ENCODE peak calls at places on chromosome 12, in five cellular contexts. D, E, M, L and T are unnamed samples.

GRCh38 chr12:92912052-92912451 is 17.0 kb downstream of the EEA1 start:
- DNase-seq in D (no peak), E (no peak), M (no peak), L (peak), T (no peak)

GRCh38 chr12:80056845-80057244 is 42.5 kb upstream of the OTOGL start:
- DNase-seq in D (no peak), E (no peak), M (no peak), L (no peak), T (no peak)

GRCh38 chr12:46131729-46132128 is 137.1 kb downstream of the SLC38A1 start:
- DNase-seq in D (peak), E (no peak), M (no peak), L (no peak), T (no peak)

GRCh38 chr12:30994274-30994673 is 67.7 kb downstream of the TSPAN11 start:
- DNase-seq in D (no peak), E (no peak), M (no peak), L (no peak), T (no peak)

GRCh38 chr12:62813031-62813829 is 121.7 kb downstream of the PPM1H start:
- DNase-seq in D (peak), E (no peak), M (peak), L (peak), T (no peak)

GRCh38 chr12:89073027-89073398 is 279.3 kb downstream of the DUSP6 start:
- DNase-seq in D (no peak), E (no peak), M (no peak), L (peak), T (no peak)

GRCh38 chr12:92034083-92034482 is 111.6 kb downstream of the BTG1 start:
- DNase-seq in D (no peak), E (no peak), M (no peak), L (no peak), T (no peak)

GRCh38 chr12:24109381-24110039 is 160.0 kb upstream of the SOX5 start:
- DNase-seq in D (peak), E (peak), M (no peak), L (peak), T (peak)

GRCh38 chr12:91980345-91980744 is 165.3 kb downstream of the BTG1 start:
- DNase-seq in D (no peak), E (no peak), M (no peak), L (no peak), T (no peak)

GRCh38 chr12:15227004-15227679 is 5.9 kb upstream of the RERG start:
- DNase-seq in D (peak), E (peak), M (peak), L (peak), T (no peak)

GRCh38 chr12:65637774-65638173 is 186.5 kb upstream of the HMGA2 start:
- DNase-seq in D (no peak), E (no peak), M (no peak), L (peak), T (no peak)

GRCh38 chr12:66438601-66439000 is 136.3 kb downstream of the HELB start:
- DNase-seq in D (no peak), E (no peak), M (no peak), L (peak), T (no peak)

GRCh38 chr12:121489874-121490273 is 90.0 kb downstream of the RNF34 start:
- DNase-seq in D (no peak), E (no peak), M (no peak), L (no peak), T (no peak)

GRCh38 chr12:109760031-109760929 is 46.7 kb downstream of the FAM222A start:
- DNase-seq in D (no peak), E (peak), M (no peak), L (no peak), T (no peak)

GRCh38 chr12:63846249-63846967 is 1.9 kb downstream of the SRGAP1 start:
- DNase-seq in D (peak), E (no peak), M (no peak), L (no peak), T (no peak)

GRCh38 chr12:85457026-85457425 is 177.0 kb downstream of the ALX1 start:
- DNase-seq in D (no peak), E (no peak), M (no peak), L (no peak), T (no peak)

GRCh38 chr12:114408881-114409795 is 3.2 kb upstream of the TBX5 start:
- DNase-seq in D (no peak), E (no peak), M (no peak), L (peak), T (no peak)

GRCh38 chr12:77163068-77163810 is 97.9 kb upstream of the E2F7 start:
- DNase-seq in D (no peak), E (no peak), M (no peak), L (no peak), T (no peak)

GRCh38 chr12:12582895-12583303 is 20.2 kb upstream of the DUSP16 start:
- DNase-seq in D (peak), E (peak), M (no peak), L (peak), T (peak)

GRCh38 chr12:111444314-111444705 is 38.6 kb downstream of the SH2B3 start:
- DNase-seq in D (no peak), E (no peak), M (no peak), L (no peak), T (peak)

DNA sequence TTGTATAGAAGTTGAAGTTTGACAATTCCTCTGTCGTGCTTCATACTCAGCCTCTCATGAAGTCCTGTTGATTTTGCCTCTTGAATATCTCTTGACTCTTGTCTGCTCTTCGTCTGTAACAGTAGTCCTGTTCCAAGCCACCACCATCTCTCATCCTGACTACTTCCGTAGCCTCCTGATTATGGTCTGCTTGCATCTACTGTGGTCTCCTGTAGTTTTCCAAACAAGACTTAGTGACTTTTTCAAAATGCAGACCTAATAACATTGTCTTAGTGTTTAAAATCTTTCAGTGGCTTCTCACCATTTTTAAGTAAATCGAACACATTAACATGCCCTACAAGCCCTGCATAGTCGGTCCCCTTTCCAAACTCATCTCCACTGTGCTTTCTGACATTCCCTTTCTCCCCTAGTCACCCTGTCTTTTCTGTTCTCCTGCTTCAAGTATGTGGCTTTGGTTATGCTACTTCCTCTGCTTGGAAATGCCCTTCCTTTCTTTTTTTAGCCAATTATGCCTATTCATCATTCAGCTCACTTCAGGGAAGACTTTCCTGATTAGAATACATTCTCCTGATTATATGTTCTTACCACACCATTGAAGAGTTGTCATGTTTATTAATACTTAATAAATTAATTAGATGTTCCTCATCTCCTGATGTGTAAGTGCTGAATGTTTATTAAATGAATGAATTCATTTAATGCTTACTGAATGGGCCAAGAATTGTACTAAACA is 2.0 kb downstream of the SCYL2 start:
- DNase-seq in D (no peak), E (no peak), M (no peak), L (peak), T (no peak)
- TF ChIP-seq BHLHE40 in D (no peak), E (no peak), M (no peak), L (no peak), T (no peak)

GRCh38 chr12:54032627-54033100 is at the start of gene HOXC5:
- DNase-seq in D (peak), E (peak), M (peak), L (peak), T (no peak)
- H3K4me3 ChIP-seq in D (peak), E (peak), M (no peak), L (no peak), T (peak)

DNA sequence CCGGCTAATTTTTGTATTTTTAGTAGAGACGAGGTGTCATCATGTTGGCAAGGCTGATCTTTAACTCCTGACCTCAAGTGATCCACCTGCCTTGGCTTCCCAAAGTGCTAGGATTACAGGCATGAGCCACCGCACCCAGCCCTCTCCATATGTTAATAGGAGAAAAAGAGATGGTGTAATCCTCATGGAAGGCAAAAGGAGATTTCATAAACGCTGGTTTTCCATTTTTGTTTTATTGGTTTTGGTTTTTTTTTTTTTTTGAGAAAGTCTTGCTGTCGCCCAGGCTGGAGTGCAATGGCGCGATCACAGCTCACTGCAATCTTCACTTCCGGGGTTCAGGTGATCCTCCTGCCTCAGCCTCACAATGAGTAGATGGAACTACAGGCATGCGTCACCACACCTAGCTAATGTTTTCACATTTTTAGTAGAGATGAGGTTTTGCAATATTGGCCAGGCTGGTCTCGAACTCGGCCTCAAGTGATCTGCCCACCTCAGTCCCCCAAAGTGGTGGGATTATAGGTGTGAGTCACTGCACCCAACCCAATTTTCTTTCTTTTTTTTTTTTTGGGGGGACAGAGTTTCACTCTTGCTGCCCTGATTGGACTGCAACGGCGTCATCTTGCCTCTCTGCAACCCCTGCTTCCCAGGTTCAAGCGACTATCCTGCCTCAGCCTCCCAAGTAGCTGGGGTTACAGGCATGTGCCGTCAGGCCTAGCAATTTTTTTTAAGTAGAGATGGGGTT is 8.1 kb downstream of the PTGES3 start:
- DNase-seq in D (no peak), E (no peak), M (no peak), L (no peak), T (no peak)
- TF ChIP-seq BHLHE40 in D (no peak), E (no peak), M (no peak), L (no peak), T (no peak)

GRCh38 chr12:6925543-6926279 is 2.0 kb upstream of the ATN1 start:
- DNase-seq in D (peak), E (no peak), M (no peak), L (peak), T (no peak)
- H3K4me3 ChIP-seq in D (peak), E (peak), M (no peak), L (peak), T (no peak)

GRCh38 chr12:47774664-47775063 is 1.6 kb downstream of the SLC48A1 start:
- DNase-seq in D (no peak), E (no peak), M (no peak), L (no peak), T (no peak)
- TF ChIP-seq BHLHE40 in D (no peak), E (no peak), M (no peak), L (no peak), T (no peak)

DNA sequence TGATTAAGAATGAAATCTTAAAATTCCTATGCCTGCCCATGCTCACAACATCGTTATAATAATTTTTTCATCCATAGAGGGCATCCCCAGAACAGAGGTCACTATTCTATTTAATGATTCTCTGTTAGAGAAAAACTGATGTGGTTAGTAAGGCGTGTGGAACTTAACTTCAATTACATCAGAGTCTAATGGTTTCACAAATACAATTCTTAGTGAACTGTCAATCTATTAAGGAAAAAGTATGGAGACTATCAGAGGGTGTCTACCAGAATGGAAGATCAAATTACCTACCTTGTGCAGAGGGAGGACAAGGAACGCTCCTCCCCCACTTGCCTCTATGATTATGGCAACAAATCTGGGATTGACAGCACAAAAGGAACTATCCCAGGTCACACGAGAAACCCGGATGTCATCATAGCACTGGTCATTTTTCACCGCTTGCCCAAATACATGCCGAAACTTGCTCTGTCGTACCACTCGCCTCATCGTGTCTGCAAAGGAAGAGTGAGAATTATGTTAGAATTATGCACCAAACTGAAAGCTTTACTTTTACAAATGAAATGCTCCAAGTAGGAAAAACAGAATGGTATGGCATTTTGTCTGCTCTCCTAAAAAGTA is 30.4 kb downstream of the CORO1C start:
- DNase-seq in D (no peak), E (no peak), M (no peak), L (no peak), T (no peak)
- H3K4me3 ChIP-seq in D (no peak), E (no peak), M (no peak), L (no peak), T (no peak)

DNA sequence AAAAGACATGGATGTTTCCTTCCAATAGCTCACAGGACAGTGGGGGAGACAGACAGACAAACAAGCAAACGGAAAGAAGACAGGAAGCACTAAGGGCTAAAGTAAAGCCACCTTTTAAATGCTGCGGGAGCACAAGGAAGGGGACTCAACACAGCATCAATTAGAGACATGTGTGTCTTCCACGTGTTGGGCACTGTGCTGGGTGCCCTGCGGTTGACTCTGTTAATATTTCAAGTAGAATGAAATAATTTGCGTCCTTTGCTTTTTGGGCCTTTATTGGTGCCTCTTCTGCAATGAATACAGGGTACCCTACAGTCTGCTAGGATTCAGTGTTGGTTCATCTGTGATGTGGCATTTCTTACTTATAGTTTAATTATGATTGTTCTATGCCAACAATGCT is 90.9 kb upstream of the CPM start:
- DNase-seq in D (no peak), E (no peak), M (no peak), L (no peak), T (no peak)
- TF ChIP-seq BHLHE40 in D (no peak), E (no peak), M (no peak), L (no peak), T (no peak)

GRCh38 chr12:54214553-54215374 is 26.0 kb upstream of the SMUG1 start:
- DNase-seq in D (peak), E (peak), M (peak), L (peak), T (peak)
- H3K4me3 ChIP-seq in D (peak), E (peak), M (peak), L (peak), T (peak)

DNA sequence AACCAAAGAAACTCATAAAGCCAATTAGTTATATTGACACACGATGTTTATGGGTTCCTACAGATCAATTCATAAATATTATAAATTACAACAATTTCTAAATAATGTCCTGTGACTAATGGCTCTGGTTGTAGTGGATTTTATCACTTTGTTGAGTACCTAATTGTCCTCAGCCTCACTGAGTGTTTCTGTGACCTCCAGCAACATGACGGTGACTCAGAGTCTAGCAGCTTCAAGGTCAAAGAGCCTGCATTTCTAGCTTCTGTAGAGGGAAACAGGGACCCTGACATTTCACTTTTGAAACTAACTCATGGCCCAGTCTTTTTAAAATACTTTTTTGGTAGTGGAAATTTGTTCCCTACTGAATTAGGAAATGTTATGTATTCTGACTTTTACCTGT is 144.1 kb downstream of the SUDS3 start:
- DNase-seq in D (no peak), E (no peak), M (no peak), L (no peak), T (no peak)
- TF ChIP-seq BHLHE40 in D (no peak), E (no peak), M (no peak), L (no peak), T (no peak)

GRCh38 chr12:99766408-99766807 is 118.9 kb downstream of the GARIN6 start:
- DNase-seq in D (no peak), E (no peak), M (no peak), L (no peak), T (no peak)

GRCh38 chr12:99765469-99766114 is 118.0 kb downstream of the GARIN6 start:
- DNase-seq in D (no peak), E (no peak), M (no peak), L (no peak), T (no peak)

GRCh38 chr12:99769581-99769980 is 122.0 kb downstream of the GARIN6 start:
- DNase-seq in D (no peak), E (no peak), M (no peak), L (no peak), T (no peak)

GRCh38 chr12:99768758-99769157 is 121.2 kb downstream of the GARIN6 start:
- DNase-seq in D (no peak), E (no peak), M (no peak), L (no peak), T (no peak)

DNA sequence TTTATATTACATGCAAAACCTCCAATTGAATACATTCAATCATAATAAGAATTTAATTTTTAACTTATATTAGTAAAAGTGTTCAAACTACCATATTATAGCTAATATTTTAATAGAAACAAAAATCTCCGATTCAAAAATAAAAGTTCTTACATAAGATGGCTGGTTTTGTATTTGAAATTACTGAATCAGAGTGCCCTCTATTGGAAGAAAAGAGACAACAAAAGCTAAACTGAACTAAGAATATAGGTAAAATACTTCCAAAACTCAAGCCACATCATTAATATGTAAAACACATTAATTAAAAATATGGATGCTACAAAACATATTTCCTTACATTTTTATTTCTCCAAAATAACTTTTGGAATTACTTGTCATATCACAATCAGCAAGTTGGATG is 120.3 kb downstream of the GARIN6 start:
- DNase-seq in D (peak), E (no peak), M (no peak), L (peak), T (no peak)
- H3K4me3 ChIP-seq in D (no peak), E (no peak), M (no peak), L (no peak), T (no peak)